ENCODE peak calls at places on chromosomes 7 and 10, in six cellular contexts. A, Z, P, H, V and O are unnamed samples.
A peak's percentile ranks its signal among the peaks of the same experiment; 100 is the strongest.

GRCh38 chr10:76209135-76209534 is 777.7 kb downstream of the LRMDA start:
- DNase-seq in A (no peak), Z (peak; percentile 27), P (no peak), H (no peak), V (no peak), O (no peak)

GRCh38 chr7:117385340-117386124 is 41.8 kb downstream of the ASZ1 start:
- DNase-seq in A (no peak), Z (peak; percentile 47), P (no peak), H (no peak), V (no peak), O (no peak)

GRCh38 chr10:52308251-52309031 is 5.6 kb upstream of the DKK1 start:
- DNase-seq in A (peak; percentile 46), Z (peak; percentile 86), P (peak; percentile 89), H (peak; percentile 62), V (peak; percentile 88), O (peak; percentile 63)

GRCh38 chr10:97888641-97889262 is 39.1 kb downstream of the GOLGA7B start:
- DNase-seq in A (peak; percentile 67), Z (peak; percentile 15), P (no peak), H (peak; percentile 50), V (no peak), O (no peak)

GRCh38 chr10:52578871-52579405 is 193.6 kb downstream of the MBL2 start:
- DNase-seq in A (no peak), Z (peak; percentile 75), P (no peak), H (no peak), V (no peak), O (peak; percentile 8)

GRCh38 chr10:88657901-88658300 is 6.3 kb upstream of the LIPF start:
- DNase-seq in A (no peak), Z (peak; percentile 50), P (no peak), H (no peak), V (no peak), O (no peak)

GRCh38 chr10:63064706-63065105 is 68.4 kb upstream of the NRBF2 start:
- DNase-seq in A (no peak), Z (peak; percentile 89), P (no peak), H (no peak), V (no peak), O (no peak)

GRCh38 chr10:10977978-10978377 is 39.7 kb upstream of the CELF2 start:
- DNase-seq in A (no peak), Z (peak; percentile 58), P (no peak), H (no peak), V (no peak), O (no peak)

GRCh38 chr10:87092861-87093460 is 1.7 kb downstream of the GLUD1 start:
- DNase-seq in A (no peak), Z (peak; percentile 46), P (peak; percentile 49), H (peak; percentile 48), V (no peak), O (no peak)

GRCh38 chr10:127612-128432 is 7.4 kb upstream of the ZMYND11 start:
- DNase-seq in A (no peak), Z (no peak), P (no peak), H (peak; percentile 22), V (no peak), O (peak; percentile 18)

GRCh38 chr10:2456834-2457233 is 610.5 kb upstream of the PFKP start:
- DNase-seq in A (no peak), Z (no peak), P (no peak), H (no peak), V (no peak), O (no peak)

GRCh38 chr7:2029936-2030335 is 202.8 kb downstream of the MAD1L1 start:
- DNase-seq in A (no peak), Z (no peak), P (peak; percentile 75), H (no peak), V (no peak), O (no peak)

GRCh38 chr7:139914306-139914747 is 85.3 kb downstream of the TBXAS1 start:
- DNase-seq in A (no peak), Z (peak; percentile 72), P (no peak), H (no peak), V (no peak), O (no peak)

GRCh38 chr7:112634107-112634506 is 153.3 kb downstream of the LSMEM1 start:
- DNase-seq in A (no peak), Z (no peak), P (no peak), H (no peak), V (no peak), O (no peak)

GRCh38 chr7:36844374-36844773 is 120.1 kb upstream of the AOAH start:
- DNase-seq in A (no peak), Z (no peak), P (no peak), H (no peak), V (no peak), O (no peak)

GRCh38 chr10:88651131-88651541 is 13.1 kb upstream of the LIPF start:
- DNase-seq in A (no peak), Z (peak; percentile 94), P (no peak), H (no peak), V (no peak), O (no peak)

GRCh38 chr7:116582806-116583444 is 58.1 kb downstream of the CAV1 start:
- DNase-seq in A (no peak), Z (peak; percentile 94), P (no peak), H (no peak), V (peak; percentile 88), O (no peak)

GRCh38 chr10:129939416-129940275 is 24.4 kb downstream of the EBF3 start:
- DNase-seq in A (peak; percentile 15), Z (no peak), P (no peak), H (no peak), V (no peak), O (no peak)

GRCh38 chr7:22613466-22613865 is 113.5 kb upstream of the STEAP1B start:
- DNase-seq in A (no peak), Z (no peak), P (no peak), H (no peak), V (no peak), O (no peak)

GRCh38 chr10:123970207-123970926 is 78.8 kb upstream of the CPXM2 start:
- DNase-seq in A (no peak), Z (no peak), P (no peak), H (no peak), V (no peak), O (no peak)

GRCh38 chr10:5413012-5413938 is 918 bp downstream of the NET1 start:
- DNase-seq in A (no peak), Z (peak; percentile 62), P (no peak), H (peak; percentile 16), V (no peak), O (peak; percentile 14)

GRCh38 chr10:10821926-10822325 is 195.7 kb upstream of the CELF2 start:
- DNase-seq in A (no peak), Z (no peak), P (no peak), H (no peak), V (no peak), O (no peak)

GRCh38 chr7:116633131-116633988 is 38.6 kb upstream of the MET start:
- DNase-seq in A (no peak), Z (peak; percentile 80), P (no peak), H (peak; percentile 23), V (no peak), O (no peak)

DNA sequence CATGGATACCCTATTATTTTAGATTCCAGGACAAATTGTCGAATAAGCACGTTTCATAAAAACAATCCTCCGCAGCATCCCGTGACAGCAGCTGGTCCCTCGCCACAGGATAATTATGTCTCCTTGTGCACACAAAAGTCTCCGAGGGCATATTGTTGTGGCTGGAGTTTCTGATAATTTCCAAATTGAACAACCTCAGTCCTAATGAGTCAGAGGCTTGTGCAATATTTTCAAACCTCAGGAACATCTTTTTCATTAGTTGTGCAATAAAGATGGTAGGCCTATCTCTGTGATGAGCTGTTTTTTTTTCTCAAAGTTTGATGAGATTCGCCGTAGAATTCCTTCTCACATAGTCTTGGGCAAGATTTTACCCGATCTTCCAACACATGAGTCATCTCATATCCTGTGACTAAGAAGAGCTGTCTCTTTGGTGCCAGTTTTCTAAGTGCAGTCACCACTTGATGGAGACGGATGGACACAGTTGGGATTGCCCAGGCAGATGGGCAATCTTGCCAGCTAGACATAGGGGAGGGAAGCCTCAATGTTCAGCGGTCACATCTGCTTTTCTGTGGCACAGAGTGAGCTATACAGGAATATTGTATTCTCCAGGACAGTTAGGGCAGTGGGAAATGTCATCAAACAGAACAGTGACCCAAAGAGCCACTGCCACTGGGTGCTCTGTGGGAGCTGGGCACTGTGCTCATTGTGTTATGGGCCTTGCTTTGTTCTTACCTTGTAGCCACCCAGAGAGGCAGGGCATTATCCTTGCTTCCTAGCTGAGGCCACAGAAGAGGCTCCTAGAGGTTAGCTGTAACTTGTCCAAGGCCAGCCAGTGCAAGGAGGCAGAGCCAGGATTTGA is 7.8 kb downstream of the HTRA1 start:
- DNase-seq in A (no peak), Z (peak; percentile 98), P (peak; percentile 94), H (peak; percentile 51), V (no peak), O (no peak)
- TF ChIP-seq CTCF in A (no peak), Z (no peak), P (no peak), H (no peak), V (peak; percentile 14), O (no peak)

GRCh38 chr10:64659311-64659710 is 1138.1 kb downstream of the REEP3 start:
- DNase-seq in A (no peak), Z (no peak), P (no peak), H (no peak), V (no peak), O (no peak)

GRCh38 chr10:64658528-64658927 is 1137.3 kb downstream of the REEP3 start:
- DNase-seq in A (no peak), Z (no peak), P (no peak), H (no peak), V (no peak), O (no peak)
- TF ChIP-seq CTCF in A (no peak), Z (no peak), P (no peak), H (no peak), V (no peak), O (no peak)

GRCh38 chr10:91220194-91220953 is at the start of gene PCGF5:
- DNase-seq in A (peak; percentile 95), Z (peak; percentile 81), P (peak; percentile 96), H (peak; percentile 93), V (peak; percentile 96), O (peak; percentile 90)
- TF ChIP-seq CTCF in A (peak; percentile 21), Z (no peak), P (no peak), H (peak; percentile 13), V (peak; percentile 44), O (peak; percentile 49)

GRCh38 chr10:103241262-103242011 is 4.2 kb upstream of the RPEL1 start:
- DNase-seq in A (peak; percentile 89), Z (peak; percentile 47), P (peak; percentile 86), H (peak; percentile 77), V (no peak), O (no peak)

GRCh38 chr10:103232772-103233488 is 12.8 kb upstream of the RPEL1 start:
- DNase-seq in A (no peak), Z (peak; percentile 74), P (no peak), H (no peak), V (no peak), O (no peak)

GRCh38 chr10:103235775-103236174 is 9.9 kb upstream of the RPEL1 start:
- DNase-seq in A (no peak), Z (no peak), P (no peak), H (no peak), V (no peak), O (no peak)

DNA sequence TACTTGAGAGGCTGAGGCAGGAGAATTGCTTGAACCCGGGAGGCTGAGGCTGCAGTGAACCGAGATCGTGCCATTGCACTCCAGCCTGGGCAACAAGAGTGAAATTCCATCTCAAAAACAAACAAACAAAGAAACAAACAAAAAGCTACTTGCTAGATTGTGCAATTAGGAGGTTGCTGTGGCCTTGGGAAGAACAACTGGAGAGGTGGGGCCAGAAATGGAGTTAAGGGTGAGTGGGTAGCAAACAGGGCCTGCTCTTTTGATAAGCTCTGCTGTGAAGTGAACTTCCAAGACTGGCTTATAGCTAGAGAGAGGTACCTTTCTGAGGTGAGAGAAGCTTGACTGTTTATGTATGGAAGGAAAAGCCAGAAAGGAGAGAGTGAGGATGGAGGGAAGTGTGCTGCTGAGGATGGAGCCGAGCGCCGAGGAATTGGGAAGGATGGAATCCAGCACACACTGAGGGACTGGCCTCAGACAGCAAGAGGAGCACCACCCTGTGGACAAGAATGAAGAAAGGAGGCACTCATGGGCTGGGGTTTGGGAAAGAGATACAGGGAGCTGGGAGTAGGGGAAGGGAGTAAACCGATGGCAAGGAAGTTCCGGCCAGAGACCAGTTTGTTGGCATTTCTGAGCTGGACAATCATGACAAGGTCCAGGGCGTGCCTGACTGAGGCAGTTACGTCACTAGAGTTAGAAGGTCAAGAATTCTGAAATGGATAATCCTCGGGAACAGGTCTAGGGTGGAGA is 7.0 kb upstream of the RPEL1 start:
- DNase-seq in A (peak; percentile 75), Z (peak; percentile 66), P (no peak), H (peak; percentile 29), V (no peak), O (no peak)
- TF ChIP-seq CTCF in A (no peak), Z (peak; percentile 49), P (no peak), H (no peak), V (peak; percentile 50), O (no peak)